ENCODE peak calls at places on chromosomes 16 and 17, in nine cellular contexts. J is PC-3, R is GM23338, G is neural progenitor cell, M is MM.1S, K is GM23248, Y is HCT116, I is SK-N-SH, O is hepatocyte. H is an unnamed sample.

GRCh38 chr17:50665838-50666237 is 31.2 kb downstream of the ABCC3 start:
- DNase-seq in J (no peak), R (peak; percentile 47), G (no peak), M (no peak), K (no peak), Y (no peak), I (no peak), O (no peak), H (no peak)

GRCh38 chr16:72129976-72130656 is 36.5 kb downstream of the DHX38 start:
- DNase-seq in J (no peak), R (no peak), G (no peak), M (no peak), K (no peak), Y (no peak), I (no peak), O (no peak), H (peak; percentile 8)

GRCh38 chr16:50308237-50308965 is 42.0 kb downstream of the ADCY7 start:
- DNase-seq in J (no peak), R (no peak), G (no peak), M (no peak), K (no peak), Y (no peak), I (peak; percentile 22), O (no peak), H (no peak)

GRCh38 chr17:20267459-20267842 is 199.9 kb downstream of the LGALS9B start:
- DNase-seq in J (no peak), R (no peak), G (no peak), M (peak; percentile 73), K (no peak), Y (no peak), I (no peak), O (no peak), H (no peak)

GRCh38 chr17:61065263-61065773 is 334.3 kb upstream of the TBX2 start:
- DNase-seq in J (no peak), R (peak; percentile 25), G (no peak), M (peak; percentile 53), K (peak; percentile 53), Y (no peak), I (peak; percentile 40), O (peak; percentile 34), H (no peak)

GRCh38 chr16:68719993-68720489 is 17.1 kb upstream of the CDH1 start:
- DNase-seq in J (no peak), R (no peak), G (no peak), M (no peak), K (no peak), Y (no peak), I (no peak), O (no peak), H (no peak)

GRCh38 chr16:56334761-56335160 is 90.6 kb downstream of the AMFR start:
- DNase-seq in J (no peak), R (no peak), G (no peak), M (no peak), K (no peak), Y (no peak), I (no peak), O (no peak), H (no peak)

GRCh38 chr16:51994597-51994996 is 552.3 kb downstream of the TOX3 start:
- DNase-seq in J (peak; percentile 44), R (no peak), G (no peak), M (peak; percentile 9), K (peak; percentile 24), Y (no peak), I (no peak), O (peak; percentile 57), H (no peak)

GRCh38 chr16:89413811-89414585 is 76.4 kb downstream of the ANKRD11 start:
- DNase-seq in J (no peak), R (no peak), G (no peak), M (no peak), K (no peak), Y (no peak), I (no peak), O (no peak), H (no peak)

GRCh38 chr17:46862949-46863348 is 11.6 kb downstream of the WNT9B start:
- DNase-seq in J (no peak), R (peak; percentile 89), G (peak; percentile 80), M (no peak), K (no peak), Y (no peak), I (no peak), O (no peak), H (no peak)

GRCh38 chr17:69547947-69548346 is 133.4 kb downstream of the MAP2K6 start:
- DNase-seq in J (no peak), R (no peak), G (no peak), M (no peak), K (no peak), Y (no peak), I (no peak), O (no peak), H (no peak)

GRCh38 chr16:89842471-89843408 is 14.5 kb downstream of the SPIRE2 start:
- DNase-seq in J (peak; percentile 63), R (no peak), G (no peak), M (no peak), K (peak; percentile 68), Y (no peak), I (peak; percentile 88), O (no peak), H (no peak)

GRCh38 chr16:85136705-85137322 is 24.5 kb upstream of the CIBAR2 start:
- DNase-seq in J (no peak), R (peak; percentile 63), G (no peak), M (no peak), K (no peak), Y (no peak), I (peak; percentile 74), O (no peak), H (no peak)

GRCh38 chr16:8831450-8832382 is 34.1 kb downstream of the PMM2 start:
- DNase-seq in J (no peak), R (peak; percentile 97), G (peak; percentile 74), M (no peak), K (no peak), Y (no peak), I (no peak), O (no peak), H (no peak)

GRCh38 chr17:81491193-81491592 is 21.4 kb downstream of the ACTG1 start:
- DNase-seq in J (peak; percentile 22), R (no peak), G (no peak), M (no peak), K (no peak), Y (no peak), I (no peak), O (peak; percentile 73), H (no peak)

GRCh38 chr17:68457168-68457538 is at the start of gene WIPI1:
- DNase-seq in J (no peak), R (no peak), G (no peak), M (peak; percentile 66), K (no peak), Y (no peak), I (no peak), O (no peak), H (peak; percentile 80)

GRCh38 chr17:68457539-68458259 is 403 bp upstream of the WIPI1 start:
- DNase-seq in J (peak; percentile 100), R (peak; percentile 99), G (peak; percentile 100), M (peak; percentile 99), K (peak; percentile 99), Y (peak; percentile 98), I (peak; percentile 100), O (peak; percentile 99), H (peak; percentile 100)

GRCh38 chr17:68456529-68457167 is 648 bp downstream of the WIPI1 start:
- DNase-seq in J (peak; percentile 79), R (peak; percentile 93), G (peak; percentile 88), M (peak; percentile 36), K (peak; percentile 96), Y (peak; percentile 72), I (peak; percentile 83), O (peak; percentile 90), H (no peak)

GRCh38 chr17:68453991-68454665 is 3.2 kb downstream of the WIPI1 start:
- DNase-seq in J (no peak), R (no peak), G (no peak), M (no peak), K (no peak), Y (no peak), I (no peak), O (no peak), H (no peak)

DNA sequence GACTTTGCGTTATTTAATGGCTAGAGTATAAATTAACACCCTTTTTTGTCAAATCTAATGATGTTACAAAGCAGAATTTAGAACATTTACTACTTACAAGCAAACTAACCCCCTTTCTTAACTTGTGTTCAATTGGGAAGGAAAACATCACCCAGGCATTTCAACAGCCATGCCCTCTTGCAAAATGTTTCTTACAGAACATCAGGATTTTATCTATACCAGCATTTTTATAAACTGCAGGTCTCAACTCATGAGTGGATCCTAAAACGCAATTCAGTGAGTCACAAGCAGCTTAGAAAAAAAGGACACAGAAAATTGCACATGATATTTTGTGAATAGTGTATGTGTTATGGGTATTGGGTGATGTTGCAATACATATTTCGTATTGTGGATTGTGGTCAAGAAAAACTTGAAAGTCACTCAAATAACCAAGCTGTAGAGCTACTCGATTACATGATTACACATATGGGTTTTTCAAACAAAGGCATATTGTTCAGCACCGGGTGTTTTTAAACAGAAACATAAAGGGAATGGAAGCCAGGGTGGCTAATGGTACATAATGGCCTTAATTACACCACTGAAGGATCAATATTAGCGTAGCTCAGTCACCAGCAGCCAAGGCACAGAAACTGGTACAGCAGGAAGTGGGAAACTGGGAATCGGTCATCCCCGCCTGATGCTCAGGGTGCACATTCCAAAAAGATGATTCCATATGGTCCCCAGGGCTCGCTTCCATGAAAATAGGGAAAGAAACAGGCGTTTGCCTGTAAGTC is 1.4 kb downstream of the WIPI1 start:
- DNase-seq in J (peak; percentile 88), R (no peak), G (no peak), M (no peak), K (peak; percentile 90), Y (no peak), I (peak; percentile 34), O (peak; percentile 45), H (no peak)
- TF ChIP-seq EZH2phosphoT487 in J (no peak), R (no peak), G (no peak), M (no peak), K (no peak), Y (no peak), I (no peak), O (no peak), H (no peak)

GRCh38 chr16:17082126-17082882 is 388.5 kb downstream of the XYLT1 start:
- DNase-seq in J (no peak), R (peak; percentile 76), G (no peak), M (no peak), K (no peak), Y (no peak), I (no peak), O (no peak), H (no peak)
- TF ChIP-seq EZH2phosphoT487 in J (no peak), R (no peak), G (no peak), M (no peak), K (no peak), Y (no peak), I (no peak), O (no peak), H (no peak)

GRCh38 chr17:59899099-59899498 is 6.2 kb downstream of the RPS6KB1 start:
- DNase-seq in J (no peak), R (no peak), G (no peak), M (no peak), K (peak; percentile 2), Y (no peak), I (no peak), O (no peak), H (no peak)
- TF ChIP-seq EZH2phosphoT487 in J (no peak), R (no peak), G (no peak), M (no peak), K (no peak), Y (no peak), I (no peak), O (no peak), H (no peak)

DNA sequence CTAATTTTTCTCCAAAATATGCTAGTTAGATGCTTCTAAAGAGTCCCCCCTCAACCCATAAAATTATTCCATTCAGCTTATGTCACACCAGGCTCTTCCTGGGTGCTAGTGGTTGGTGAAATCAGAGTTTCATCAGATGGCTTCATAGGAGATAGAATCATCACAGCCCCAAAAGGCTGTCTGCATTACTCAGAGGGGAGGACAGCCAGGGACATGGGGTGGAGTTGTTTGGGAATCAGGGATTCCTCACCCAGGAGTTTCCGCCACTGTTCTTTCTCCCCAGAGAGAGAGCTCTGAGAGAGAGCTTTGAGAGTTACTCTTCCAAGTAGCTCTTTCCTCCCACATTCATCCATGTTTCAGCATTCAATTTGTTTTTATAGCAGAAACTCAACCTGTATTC is 290 bp upstream of the KRT34 start:
- DNase-seq in J (no peak), R (no peak), G (no peak), M (no peak), K (peak; percentile 92), Y (no peak), I (no peak), O (no peak), H (no peak)
- TF ChIP-seq EZH2phosphoT487 in J (no peak), R (no peak), G (no peak), M (no peak), K (no peak), Y (no peak), I (no peak), O (no peak), H (no peak)

H was measured in OCI-LY7.